ENCODE peak calls at places on chromosomes 3 and 15, in five cellular contexts. One of them, this sample, is unnamed.

GRCh38 chr15:39471791-39472190 is 109.1 kb upstream of the THBS1 start:
- DNase-seq in AG10803: peak
- DNase-seq in AG09319: no peak
- DNase-seq in mucosa of descending colon: no peak
- DNase-seq in CD8-positive, alpha-beta T cell: no peak
- DNase-seq in this sample: no peak

GRCh38 chr3:43468141-43468540 is 153.7 kb downstream of the ANO10 start:
- DNase-seq in AG10803: no peak
- DNase-seq in AG09319: no peak
- DNase-seq in mucosa of descending colon: no peak
- DNase-seq in CD8-positive, alpha-beta T cell: no peak
- DNase-seq in this sample: no peak

GRCh38 chr3:127395663-127396320 is 107.9 kb upstream of the PRR20G start:
- DNase-seq in AG10803: no peak
- DNase-seq in AG09319: no peak
- DNase-seq in mucosa of descending colon: no peak
- DNase-seq in CD8-positive, alpha-beta T cell: no peak
- DNase-seq in this sample: no peak

GRCh38 chr3:190586631-190587000 is 72.7 kb downstream of the IL1RAP start:
- DNase-seq in AG10803: peak
- DNase-seq in AG09319: no peak
- DNase-seq in mucosa of descending colon: no peak
- DNase-seq in CD8-positive, alpha-beta T cell: no peak
- DNase-seq in this sample: no peak

GRCh38 chr3:37599186-37599585 is 262.5 kb upstream of the CTDSPL start:
- DNase-seq in AG10803: no peak
- DNase-seq in AG09319: no peak
- DNase-seq in mucosa of descending colon: no peak
- DNase-seq in CD8-positive, alpha-beta T cell: no peak
- DNase-seq in this sample: no peak

GRCh38 chr3:19213608-19214220 is 65.4 kb downstream of the KCNH8 start:
- DNase-seq in AG10803: no peak
- DNase-seq in AG09319: no peak
- DNase-seq in mucosa of descending colon: no peak
- DNase-seq in CD8-positive, alpha-beta T cell: no peak
- DNase-seq in this sample: no peak

GRCh38 chr15:52103217-52104207 is 9.1 kb downstream of the BCL2L10 start:
- DNase-seq in AG10803: peak
- DNase-seq in AG09319: no peak
- DNase-seq in mucosa of descending colon: no peak
- DNase-seq in CD8-positive, alpha-beta T cell: no peak
- DNase-seq in this sample: no peak

GRCh38 chr3:55157736-55158135 is 229.9 kb upstream of the LRTM1 start:
- DNase-seq in AG10803: peak
- DNase-seq in AG09319: no peak
- DNase-seq in mucosa of descending colon: no peak
- DNase-seq in CD8-positive, alpha-beta T cell: no peak
- DNase-seq in this sample: no peak

GRCh38 chr3:66989860-66990696 is 8.0 kb upstream of the KBTBD8 start:
- DNase-seq in AG10803: no peak
- DNase-seq in AG09319: no peak
- DNase-seq in mucosa of descending colon: peak
- DNase-seq in CD8-positive, alpha-beta T cell: no peak
- DNase-seq in this sample: no peak

GRCh38 chr15:25860885-25861866 is 2.0 kb downstream of the ATP10A start:
- DNase-seq in AG10803: peak
- DNase-seq in AG09319: no peak
- DNase-seq in mucosa of descending colon: no peak
- DNase-seq in CD8-positive, alpha-beta T cell: peak
- DNase-seq in this sample: peak

GRCh38 chr3:152976232-152976631 is 141.3 kb downstream of the P2RY1 start:
- DNase-seq in AG10803: no peak
- DNase-seq in AG09319: no peak
- DNase-seq in mucosa of descending colon: no peak
- DNase-seq in CD8-positive, alpha-beta T cell: no peak
- DNase-seq in this sample: no peak

GRCh38 chr3:112972158-112972557 is 2.7 kb downstream of the CD200R1 start:
- DNase-seq in AG10803: no peak
- DNase-seq in AG09319: no peak
- DNase-seq in mucosa of descending colon: no peak
- DNase-seq in CD8-positive, alpha-beta T cell: no peak
- DNase-seq in this sample: no peak

GRCh38 chr15:57610130-57610529 is 18.4 kb downstream of the MYZAP start:
- DNase-seq in AG10803: peak
- DNase-seq in AG09319: no peak
- DNase-seq in mucosa of descending colon: peak
- DNase-seq in CD8-positive, alpha-beta T cell: no peak
- DNase-seq in this sample: no peak

GRCh38 chr3:71629289-71630252 is 46.0 kb upstream of the FOXP1 start:
- DNase-seq in AG10803: peak
- DNase-seq in AG09319: peak
- DNase-seq in mucosa of descending colon: peak
- DNase-seq in CD8-positive, alpha-beta T cell: no peak
- DNase-seq in this sample: no peak

GRCh38 chr3:190996376-190996775 is 133.9 kb upstream of the GMNC start:
- DNase-seq in AG10803: no peak
- DNase-seq in AG09319: no peak
- DNase-seq in mucosa of descending colon: no peak
- DNase-seq in CD8-positive, alpha-beta T cell: no peak
- DNase-seq in this sample: no peak

GRCh38 chr3:134640872-134641470 is 9.9 kb downstream of the KY start:
- DNase-seq in AG10803: peak
- DNase-seq in AG09319: no peak
- DNase-seq in mucosa of descending colon: peak
- DNase-seq in CD8-positive, alpha-beta T cell: no peak
- DNase-seq in this sample: no peak

GRCh38 chr15:85008474-85009260 is 27.0 kb downstream of the PDE8A start:
- DNase-seq in AG10803: no peak
- DNase-seq in AG09319: no peak
- DNase-seq in mucosa of descending colon: no peak
- DNase-seq in CD8-positive, alpha-beta T cell: no peak
- DNase-seq in this sample: no peak

GRCh38 chr3:54653456-54654195 is 274.2 kb downstream of the LRTM1 start:
- DNase-seq in AG10803: no peak
- DNase-seq in AG09319: no peak
- DNase-seq in mucosa of descending colon: no peak
- DNase-seq in CD8-positive, alpha-beta T cell: no peak
- DNase-seq in this sample: no peak

GRCh38 chr3:81302045-81302444 is 459.4 kb downstream of the GBE1 start:
- DNase-seq in AG10803: peak
- DNase-seq in AG09319: no peak
- DNase-seq in mucosa of descending colon: peak
- DNase-seq in CD8-positive, alpha-beta T cell: no peak
- DNase-seq in this sample: no peak

GRCh38 chr3:120450914-120451669 is at the start of gene FSTL1:
- DNase-seq in AG10803: peak
- DNase-seq in AG09319: no peak
- DNase-seq in mucosa of descending colon: peak
- DNase-seq in CD8-positive, alpha-beta T cell: no peak
- DNase-seq in this sample: no peak

GRCh38 chr3:127702151-127702578 is 29.4 kb downstream of the ABTB1 start:
- DNase-seq in AG10803: peak
- DNase-seq in AG09319: peak
- DNase-seq in mucosa of descending colon: no peak
- DNase-seq in CD8-positive, alpha-beta T cell: no peak
- DNase-seq in this sample: no peak

GRCh38 chr3:24359102-24359501 is 135.5 kb downstream of the THRB start:
- DNase-seq in AG10803: no peak
- DNase-seq in AG09319: no peak
- DNase-seq in mucosa of descending colon: no peak
- DNase-seq in CD8-positive, alpha-beta T cell: no peak
- DNase-seq in this sample: no peak

GRCh38 chr3:56467108-56467507 is 1.2 kb downstream of the ERC2 start:
- DNase-seq in AG10803: peak
- DNase-seq in AG09319: peak
- DNase-seq in mucosa of descending colon: peak
- DNase-seq in CD8-positive, alpha-beta T cell: no peak
- DNase-seq in this sample: no peak

GRCh38 chr3:70374179-70374578 is 61.7 kb upstream of the MDFIC2 start:
- DNase-seq in AG10803: no peak
- DNase-seq in AG09319: no peak
- DNase-seq in mucosa of descending colon: no peak
- DNase-seq in CD8-positive, alpha-beta T cell: no peak
- DNase-seq in this sample: no peak

GRCh38 chr3:55622116-55622515 is 135.0 kb upstream of the WNT5A start:
- DNase-seq in AG10803: peak
- DNase-seq in AG09319: no peak
- DNase-seq in mucosa of descending colon: no peak
- DNase-seq in CD8-positive, alpha-beta T cell: no peak
- DNase-seq in this sample: no peak

GRCh38 chr3:45560270-45561020 is 34.1 kb upstream of the LIMD1 start:
- DNase-seq in AG10803: peak
- DNase-seq in AG09319: no peak
- DNase-seq in mucosa of descending colon: peak
- DNase-seq in CD8-positive, alpha-beta T cell: no peak
- DNase-seq in this sample: no peak

GRCh38 chr3:139772539-139773500 is 95.0 kb upstream of the NMNAT3 start:
- DNase-seq in AG10803: peak
- DNase-seq in AG09319: peak
- DNase-seq in mucosa of descending colon: no peak
- DNase-seq in CD8-positive, alpha-beta T cell: no peak
- DNase-seq in this sample: no peak

GRCh38 chr3:68876112-68876713 is 56.1 kb downstream of the TAFA4 start:
- DNase-seq in AG10803: peak
- DNase-seq in AG09319: peak
- DNase-seq in mucosa of descending colon: peak
- DNase-seq in CD8-positive, alpha-beta T cell: peak
- DNase-seq in this sample: no peak

GRCh38 chr3:171614318-171614967 is 154.2 kb upstream of the TNIK start:
- DNase-seq in AG10803: no peak
- DNase-seq in AG09319: no peak
- DNase-seq in mucosa of descending colon: no peak
- DNase-seq in CD8-positive, alpha-beta T cell: no peak
- DNase-seq in this sample: no peak

GRCh38 chr3:137987723-137988122 is 22.2 kb upstream of the CLDN18 start:
- DNase-seq in AG10803: no peak
- DNase-seq in AG09319: no peak
- DNase-seq in mucosa of descending colon: no peak
- DNase-seq in CD8-positive, alpha-beta T cell: no peak
- DNase-seq in this sample: no peak

GRCh38 chr3:46863261-46863782 is at the start of gene MYL3:
- DNase-seq in AG10803: no peak
- DNase-seq in AG09319: no peak
- DNase-seq in mucosa of descending colon: no peak
- DNase-seq in CD8-positive, alpha-beta T cell: no peak
- DNase-seq in this sample: no peak

GRCh38 chr3:46846624-46847542 is 16.4 kb downstream of the MYL3 start:
- DNase-seq in AG10803: no peak
- DNase-seq in AG09319: no peak
- DNase-seq in mucosa of descending colon: no peak
- DNase-seq in CD8-positive, alpha-beta T cell: no peak
- DNase-seq in this sample: no peak

GRCh38 chr3:46695177-46695961 is 1.9 kb upstream of the ALS2CL start:
- DNase-seq in AG10803: no peak
- DNase-seq in AG09319: no peak
- DNase-seq in mucosa of descending colon: peak
- DNase-seq in CD8-positive, alpha-beta T cell: peak
- DNase-seq in this sample: no peak

GRCh38 chr3:160653514-160653913 is 23.4 kb upstream of the ARL14 start:
- DNase-seq in AG10803: no peak
- DNase-seq in AG09319: no peak
- DNase-seq in mucosa of descending colon: no peak
- DNase-seq in CD8-positive, alpha-beta T cell: no peak
- DNase-seq in this sample: no peak
- TF ChIP-seq CTCF in AG10803: no peak
- TF ChIP-seq CTCF in AG09319: no peak
- TF ChIP-seq CTCF in mucosa of descending colon: no peak
- TF ChIP-seq CTCF in CD8-positive, alpha-beta T cell: no peak
- TF ChIP-seq CTCF in this sample: no peak

DNA sequence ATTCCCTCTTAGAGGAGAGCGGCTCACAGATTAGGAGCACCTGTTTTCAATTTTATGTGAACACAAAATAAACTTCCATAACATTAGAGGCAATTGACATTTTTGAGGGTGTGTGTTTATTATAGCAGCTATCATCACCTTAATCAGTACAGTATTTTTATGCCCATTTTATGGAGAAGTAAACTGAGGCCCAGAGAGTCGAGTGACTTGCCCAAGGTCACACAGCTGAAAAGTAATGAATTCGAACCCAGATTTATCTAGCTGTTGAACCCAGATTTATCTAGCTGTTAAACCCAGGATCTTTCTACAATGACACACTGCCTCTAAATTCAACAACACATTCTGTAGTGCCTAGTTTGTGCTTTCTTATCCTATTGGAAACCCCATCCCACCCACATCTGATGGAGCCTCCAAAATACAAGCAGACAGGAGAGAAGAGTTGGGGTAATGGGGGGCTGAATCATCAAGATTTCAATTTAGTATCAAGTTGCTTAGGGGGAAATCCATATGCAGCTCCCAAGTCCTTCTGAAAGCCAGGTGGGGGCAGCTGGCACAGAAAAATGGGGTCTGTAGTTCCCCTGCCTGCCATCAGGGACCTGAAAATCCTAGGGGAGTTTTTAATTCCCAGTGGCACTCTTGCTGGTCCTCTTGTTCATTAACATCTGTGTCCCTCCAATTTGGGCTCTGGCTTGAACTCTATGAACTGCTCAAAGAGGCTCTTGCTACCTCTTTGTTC is 50.4 kb upstream of the TRA2B start:
- DNase-seq in AG10803: no peak
- DNase-seq in AG09319: no peak
- DNase-seq in mucosa of descending colon: no peak
- DNase-seq in CD8-positive, alpha-beta T cell: no peak
- DNase-seq in this sample: no peak
- TF ChIP-seq CTCF in AG10803: no peak
- TF ChIP-seq CTCF in AG09319: no peak
- TF ChIP-seq CTCF in mucosa of descending colon: no peak
- TF ChIP-seq CTCF in CD8-positive, alpha-beta T cell: no peak
- TF ChIP-seq CTCF in this sample: no peak

DNA sequence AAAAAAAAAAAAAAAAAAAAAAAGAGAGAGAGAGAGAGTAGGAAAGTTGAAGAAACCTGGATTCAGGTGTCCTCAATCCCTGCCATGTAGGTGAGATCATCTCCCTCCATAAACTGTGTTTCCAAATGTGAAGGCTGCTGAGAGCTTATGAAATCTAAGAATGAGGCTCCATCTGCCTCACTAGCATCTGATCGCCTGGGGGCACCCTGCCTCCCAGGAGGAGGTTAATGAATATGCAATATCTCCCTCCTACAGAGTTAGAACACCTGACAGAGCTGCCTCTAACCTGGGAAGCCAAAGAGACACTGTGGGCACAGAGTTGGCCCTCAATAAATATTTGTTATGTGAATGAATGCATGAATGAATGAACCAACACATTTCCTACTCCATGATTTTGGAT is 23.8 kb upstream of the ZNF148 start:
- DNase-seq in AG10803: no peak
- DNase-seq in AG09319: no peak
- DNase-seq in mucosa of descending colon: no peak
- DNase-seq in CD8-positive, alpha-beta T cell: no peak
- DNase-seq in this sample: no peak
- TF ChIP-seq CTCF in AG10803: no peak
- TF ChIP-seq CTCF in AG09319: no peak
- TF ChIP-seq CTCF in mucosa of descending colon: no peak
- TF ChIP-seq CTCF in CD8-positive, alpha-beta T cell: no peak
- TF ChIP-seq CTCF in this sample: no peak

GRCh38 chr3:135966349-135966695 is 794 bp downstream of the PPP2R3A start:
- DNase-seq in AG10803: no peak
- DNase-seq in AG09319: no peak
- DNase-seq in mucosa of descending colon: no peak
- DNase-seq in CD8-positive, alpha-beta T cell: no peak
- DNase-seq in this sample: no peak
- TF ChIP-seq CTCF in AG10803: no peak
- TF ChIP-seq CTCF in AG09319: no peak
- TF ChIP-seq CTCF in mucosa of descending colon: no peak
- TF ChIP-seq CTCF in CD8-positive, alpha-beta T cell: no peak
- TF ChIP-seq CTCF in this sample: no peak

GRCh38 chr15:67383903-67384302 is 129.3 kb downstream of the IQCH start:
- DNase-seq in AG10803: peak
- DNase-seq in AG09319: no peak
- DNase-seq in mucosa of descending colon: no peak
- DNase-seq in CD8-positive, alpha-beta T cell: no peak
- DNase-seq in this sample: no peak
- TF ChIP-seq CTCF in AG10803: no peak
- TF ChIP-seq CTCF in AG09319: peak
- TF ChIP-seq CTCF in mucosa of descending colon: no peak
- TF ChIP-seq CTCF in CD8-positive, alpha-beta T cell: no peak
- TF ChIP-seq CTCF in this sample: no peak

This sample was measured in natural killer cell.